ENCODE peak calls at places on chromosomes 7 and 10, in four cellular contexts. U, F, H and S are unnamed samples.

GRCh38 chr7:139626817-139627216 is 103.3 kb downstream of the CLEC2L start:
- DNase-seq in U (no peak), H (peak), F (no peak), S (no peak)

GRCh38 chr7:75054744-75055527 is 18.7 kb downstream of the RCC1L start:
- DNase-seq in F (no peak), H (peak), U (no peak), S (peak)

GRCh38 chr7:93161181-93161762 is 13.1 kb upstream of the SAMD9L start:
- DNase-seq in F (no peak), H (peak), U (no peak), S (no peak)

GRCh38 chr10:80448204-80448603 is 5.9 kb upstream of the TSPAN14 start:
- DNase-seq in F (no peak), U (no peak), H (no peak), S (no peak)

GRCh38 chr10:92813979-92814378 is 34.3 kb upstream of the EXOC6 start:
- DNase-seq in H (no peak), F (no peak), U (no peak), S (no peak)

GRCh38 chr10:12909182-12909835 is 92.2 kb downstream of the CCDC3 start:
- DNase-seq in F (no peak), H (no peak), U (no peak), S (no peak)

GRCh38 chr10:132163278-132163765 is 23.4 kb upstream of the DPYSL4 start:
- DNase-seq in U (no peak), H (peak), F (peak), S (no peak)

GRCh38 chr10:14024349-14025202 is 306.1 kb downstream of the FRMD4A start:
- DNase-seq in H (no peak), F (no peak), U (no peak), S (no peak)

GRCh38 chr10:30366829-30367228 is 17.8 kb upstream of the MTPAP start:
- DNase-seq in H (no peak), U (no peak), F (no peak), S (no peak)

GRCh38 chr7:132275811-132276210 is 300.5 kb downstream of the PLXNA4 start:
- DNase-seq in H (no peak), F (no peak), U (no peak), S (no peak)

GRCh38 chr7:128419262-128419661 is 9.5 kb upstream of the IMPDH1 start:
- DNase-seq in U (no peak), F (no peak), H (no peak), S (no peak)

GRCh38 chr7:73858807-73859206 is 2.2 kb upstream of the TMEM270 start:
- DNase-seq in F (no peak), H (no peak), U (no peak), S (no peak)

GRCh38 chr7:101009629-101010028 is 10.3 kb upstream of the MUC17 start:
- DNase-seq in H (no peak), F (no peak), U (no peak), S (no peak)